ENCODE peak calls at places on chromosomes 2 and 18, in seven cellular contexts. X is H9, O is neuronal stem cell, D is mesendoderm, S is mesenchymal stem cell, C is H1, V is IMR-90. M is an unnamed sample.

GRCh38 chr18:74840492-74841167 is 243.0 kb downstream of the ZNF407 start:
- DNase-seq in X (no peak), O (no peak), D (peak; percentile 18), S (peak; percentile 53), C (no peak), V (peak; percentile 82), M (no peak)

GRCh38 chr2:27086090-27086721 is 366 bp upstream of the KHK start:
- DNase-seq in X (peak; percentile 96), O (peak; percentile 95), D (peak; percentile 94), S (peak; percentile 89), C (peak; percentile 99), V (peak; percentile 86), M (peak; percentile 93)

GRCh38 chr2:241560883-241561474 is 2.4 kb downstream of the BOK start:
- DNase-seq in X (no peak), O (no peak), D (no peak), S (peak; percentile 53), C (no peak), V (peak; percentile 49), M (no peak)

GRCh38 chr18:74940856-74941255 is 268.1 kb downstream of the PTGR3 start:
- DNase-seq in X (no peak), O (no peak), D (no peak), S (no peak), C (no peak), V (no peak), M (no peak)

GRCh38 chr2:225559090-225559489 is 159.6 kb downstream of the NYAP2 start:
- DNase-seq in X (no peak), O (no peak), D (no peak), S (no peak), C (no peak), V (no peak), M (no peak)

GRCh38 chr18:48049757-48050156 is 119.3 kb upstream of the SMAD2 start:
- DNase-seq in X (no peak), O (no peak), D (no peak), S (no peak), C (no peak), V (no peak), M (no peak)

GRCh38 chr2:71604709-71605085 is 151.3 kb downstream of the DYSF start:
- DNase-seq in X (peak; percentile 25), O (no peak), D (no peak), S (no peak), C (peak; percentile 41), V (no peak), M (no peak)

GRCh38 chr2:231672617-231673347 is 35.5 kb upstream of the PTMA start:
- DNase-seq in X (peak; percentile 94), O (no peak), D (peak; percentile 93), S (peak; percentile 80), C (peak; percentile 86), V (peak; percentile 32), M (peak; percentile 73)

GRCh38 chr18:69838620-69839411 is 108.9 kb downstream of the CD226 start:
- DNase-seq in X (peak; percentile 91), O (no peak), D (peak; percentile 80), S (no peak), C (peak; percentile 59), V (no peak), M (no peak)

GRCh38 chr2:121579326-121579725 is 48.6 kb downstream of the RNU4ATAC start:
- DNase-seq in X (no peak), O (no peak), D (peak; percentile 45), S (no peak), C (no peak), V (no peak), M (no peak)

GRCh38 chr2:176115883-176116813 is at the start of gene HOXD10:
- DNase-seq in X (peak; percentile 86), O (no peak), D (peak; percentile 88), S (no peak), C (peak; percentile 82), V (no peak), M (no peak)

GRCh38 chr2:146240376-146240775 is 1604.5 kb upstream of the ACVR2A start:
- DNase-seq in X (no peak), O (no peak), D (peak; percentile 79), S (no peak), C (no peak), V (no peak), M (no peak)

GRCh38 chr2:150274108-150274507 is 213.4 kb downstream of the RND3 start:
- DNase-seq in X (no peak), O (no peak), D (no peak), S (peak; percentile 53), C (no peak), V (peak; percentile 56), M (no peak)

GRCh38 chr18:45324489-45325111 is 290.7 kb upstream of the SLC14A2 start:
- DNase-seq in X (peak; percentile 38), O (peak; percentile 11), D (peak; percentile 74), S (peak; percentile 19), C (peak; percentile 47), V (peak; percentile 8), M (peak; percentile 12)

GRCh38 chr18:41457730-41458129 is 497.3 kb upstream of the PIK3C3 start:
- DNase-seq in X (no peak), O (no peak), D (no peak), S (no peak), C (no peak), V (no peak), M (no peak)

GRCh38 chr18:54888378-54888777 is 60.1 kb downstream of the RAB27B start:
- DNase-seq in X (no peak), O (no peak), D (no peak), S (no peak), C (no peak), V (no peak), M (no peak)

GRCh38 chr18:54883816-54884604 is 55.7 kb downstream of the RAB27B start:
- DNase-seq in X (no peak), O (no peak), D (no peak), S (no peak), C (no peak), V (peak; percentile 25), M (peak; percentile 32)

DNA sequence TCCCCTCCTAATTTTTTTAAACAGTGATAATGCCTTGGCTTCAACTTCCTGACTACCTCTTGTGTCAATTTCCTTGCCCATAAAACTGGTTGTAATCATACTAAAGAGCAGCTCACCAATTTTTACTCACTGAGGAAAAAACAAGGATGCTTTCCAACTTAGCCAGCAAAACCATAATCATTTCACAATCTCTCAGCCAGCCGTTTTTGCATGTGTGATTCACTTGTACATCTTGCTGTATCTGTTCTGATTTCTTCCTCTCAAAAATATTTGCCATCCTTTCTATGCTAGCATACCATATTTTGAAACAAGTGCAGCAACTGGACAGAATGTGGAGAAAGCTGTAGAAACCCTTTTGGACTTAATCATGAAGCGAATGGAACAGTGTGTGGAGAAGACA is 60.7 kb downstream of the RAB27B start:
- DNase-seq in X (no peak), O (no peak), D (no peak), S (peak; percentile 57), C (no peak), V (peak; percentile 79), M (no peak)
- H4K8ac ChIP-seq in X (no peak overlapping the region), O (no peak overlapping the region), D (no peak overlapping the region), S (no peak overlapping the region), C (no peak overlapping the region), V (no peak overlapping the region), M (no peak overlapping the region)

DNA sequence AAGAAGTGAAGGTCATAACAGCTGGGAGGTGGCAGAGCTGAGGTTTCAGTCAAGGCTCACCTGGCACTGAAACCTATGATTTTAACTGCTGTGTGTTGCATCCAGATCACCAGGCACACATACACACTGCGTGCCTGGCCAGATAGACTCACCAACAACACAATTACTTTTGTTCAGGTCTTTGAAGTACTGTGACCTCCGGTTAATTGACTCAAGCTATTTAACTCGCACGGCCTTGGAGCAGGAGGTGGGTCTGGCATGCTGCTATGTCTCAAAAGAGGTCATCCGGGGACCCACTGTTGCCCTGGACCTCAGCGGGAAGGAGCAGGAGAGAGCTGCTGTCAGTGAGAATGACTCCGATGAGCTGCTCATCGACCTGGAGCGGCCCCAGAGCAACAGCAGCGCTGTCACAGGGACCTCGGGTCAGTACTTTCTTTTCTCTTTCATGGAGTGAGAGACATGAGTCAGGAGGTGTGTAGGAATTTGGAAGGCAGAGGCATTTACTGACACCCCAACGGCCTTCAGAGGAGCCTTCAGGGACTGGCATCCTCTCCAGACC is 104.1 kb downstream of the ESCO1 start:
- DNase-seq in X (no peak), O (no peak), D (no peak), S (no peak), C (no peak), V (no peak), M (no peak)
- H4K8ac ChIP-seq in X (no peak overlapping the region), O (no peak overlapping the region), D (no peak overlapping the region), S (no peak overlapping the region), C (peak overlapping the region; percentile 18), V (no peak overlapping the region), M (no peak overlapping the region)

GRCh38 chr18:3305933-3306332 is 44.0 kb downstream of the MYL12B start:
- DNase-seq in X (no peak), O (no peak), D (no peak), S (peak; percentile 89), C (no peak), V (peak; percentile 88), M (no peak)
- H4K8ac ChIP-seq in X (no peak overlapping the region), O (no peak overlapping the region), D (no peak overlapping the region), S (peak overlapping the region; percentile 72), C (no peak overlapping the region), V (peak overlapping the region; percentile 8), M (no peak overlapping the region)

DNA sequence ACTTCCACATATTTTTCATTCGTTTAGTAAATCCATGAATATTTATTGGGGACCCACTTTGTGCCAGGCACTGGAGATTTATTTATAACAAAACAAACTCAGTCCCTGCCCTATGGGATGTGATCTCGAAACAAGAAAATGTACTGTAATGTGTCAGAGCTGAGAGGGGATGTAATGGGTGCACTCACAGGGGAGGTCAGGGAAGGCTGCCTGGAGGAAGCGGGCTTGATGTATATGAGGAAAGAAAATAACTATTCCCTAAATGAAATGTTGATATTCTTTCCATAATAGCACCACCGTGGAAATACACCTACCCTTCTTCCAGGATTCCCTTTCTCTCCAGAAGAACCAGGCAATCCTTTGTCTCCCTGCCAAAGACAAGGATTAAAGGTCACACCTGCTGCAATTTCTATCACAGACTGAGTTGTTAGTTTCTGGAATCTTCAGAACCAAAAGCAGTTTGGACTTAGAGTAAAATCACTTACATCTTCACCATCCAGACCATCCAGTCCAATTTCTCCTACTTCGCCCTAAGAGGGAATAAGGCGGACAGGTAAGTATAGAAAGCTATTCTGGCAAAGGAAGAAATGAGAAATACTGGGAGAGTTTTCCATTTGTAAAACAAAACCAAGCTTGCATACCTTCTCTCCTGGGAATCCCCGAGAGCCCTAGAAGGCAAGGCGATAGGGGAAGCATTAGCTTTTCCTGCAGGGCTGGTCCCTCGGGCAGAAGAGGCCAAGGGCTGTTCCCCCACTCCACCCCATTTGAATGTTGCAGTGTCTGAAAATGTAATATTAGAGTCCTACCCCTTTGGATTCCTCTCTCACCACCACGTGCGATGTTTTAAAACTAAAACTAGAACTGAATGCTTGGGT is 55.0 kb downstream of the COL6A3 start:
- DNase-seq in X (peak; percentile 47), O (no peak), D (peak; percentile 3), S (no peak), C (no peak), V (no peak), M (no peak)
- H4K8ac ChIP-seq in X (no peak overlapping the region), O (no peak overlapping the region), D (no peak overlapping the region), S (no peak overlapping the region), C (no peak overlapping the region), V (no peak overlapping the region), M (no peak overlapping the region)

DNA sequence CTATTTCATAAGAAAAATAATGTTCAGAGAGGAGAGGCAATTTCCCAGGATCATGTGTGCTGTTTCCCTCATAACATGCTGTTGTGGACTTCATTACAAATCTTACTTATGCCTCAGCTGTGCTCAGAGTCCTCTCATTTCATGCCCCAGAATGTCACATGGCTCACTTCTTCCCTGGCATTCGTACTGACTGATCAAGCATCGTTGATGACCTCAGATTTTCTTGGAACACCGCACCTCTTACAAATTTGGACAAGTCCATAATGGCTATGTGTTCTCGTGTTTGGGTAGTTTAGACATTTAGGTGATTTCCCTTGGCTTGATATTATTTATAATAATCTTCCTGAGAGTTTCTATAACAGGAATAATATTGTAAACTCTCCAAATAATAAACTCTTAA is 32.9 kb downstream of the SERPINB7 start:
- DNase-seq in X (no peak), O (no peak), D (no peak), S (no peak), C (no peak), V (no peak), M (no peak)
- H4K8ac ChIP-seq in X (no peak overlapping the region), O (no peak overlapping the region), D (no peak overlapping the region), S (no peak overlapping the region), C (no peak overlapping the region), V (no peak overlapping the region), M (no peak overlapping the region)